ENCODE peak calls at places on chromosomes 7 and 10, in nine cellular contexts. F is endodermal cell, X is mammary epithelial cell, J is Kasumi-1, Z is fibroblast of mammary gland, E is astrocyte of the hippocampus, C is neural progenitor cell, Y is T-helper 17 cell, M is COR-L47. L is an unnamed sample.
A peak's percentile ranks its signal among the peaks of the same experiment; 100 is the strongest.

GRCh38 chr7:94701555-94701973 is 45.6 kb upstream of the SGCE start:
- DNase-seq in C (peak; percentile 56), M (no peak), X (peak; percentile 73), E (peak; percentile 83), Z (no peak), F (no peak), J (no peak), Y (no peak), L (no peak)

GRCh38 chr7:103532955-103533354 is 86.9 kb upstream of the SLC26A5 start:
- DNase-seq in F (no peak), M (no peak), Y (no peak), E (no peak), Z (no peak), X (no peak), C (no peak), J (no peak), L (no peak)

GRCh38 chr7:102306916-102307677 is 20.4 kb downstream of the SH2B2 start:
- DNase-seq in E (peak; percentile 86), M (no peak), F (peak; percentile 84), J (no peak), X (no peak), Y (no peak), Z (no peak), C (peak; percentile 60), L (no peak)

GRCh38 chr10:80487422-80487785 is 33.3 kb downstream of the TSPAN14 start:
- DNase-seq in E (no peak), M (no peak), F (no peak), Z (no peak), X (no peak), Y (no peak), C (no peak), J (no peak), L (no peak)

GRCh38 chr10:86661161-86662025 is 6.9 kb upstream of the LDB3 start:
- DNase-seq in C (no peak), F (peak; percentile 45), J (no peak), Z (no peak), E (peak; percentile 39), M (no peak), X (peak; percentile 25), Y (peak; percentile 6), L (no peak)

GRCh38 chr10:63437334-63437949 is 28.3 kb downstream of the JMJD1C start:
- DNase-seq in J (peak; percentile 54), M (no peak), Z (peak; percentile 27), F (no peak), X (peak; percentile 48), Y (no peak), E (peak; percentile 42), C (no peak), L (no peak)

GRCh38 chr7:28072876-28073514 is 107.6 kb downstream of the JAZF1 start:
- DNase-seq in M (no peak), Y (no peak), F (no peak), J (no peak), X (no peak), E (no peak), Z (no peak), C (no peak), L (no peak)

GRCh38 chr10:49539320-49539885 is 482 bp upstream of the ERCC6 start:
- DNase-seq in J (peak; percentile 68), Z (peak; percentile 45), F (peak; percentile 73), M (no peak), C (peak; percentile 34), X (peak; percentile 69), Y (no peak), E (peak; percentile 60), L (peak; percentile 15)

GRCh38 chr10:25226775-25227682 is 52.2 kb downstream of the GPR158 start:
- DNase-seq in Z (peak; percentile 51), C (peak; percentile 76), J (peak; percentile 64), Y (no peak), E (peak; percentile 80), X (peak; percentile 43), F (peak; percentile 77), M (peak; percentile 13), L (peak; percentile 46)

GRCh38 chr10:79152423-79152817 is 83.7 kb downstream of the ZMIZ1 start:
- DNase-seq in X (peak; percentile 21), F (no peak), Z (peak; percentile 35), C (no peak), Y (no peak), J (no peak), M (no peak), E (no peak), L (no peak)